ENCODE peak calls at places on chromosomes 3 and 15, in four cellular contexts. K, F, U and R are unnamed samples.
A peak's percentile ranks its signal among the peaks of the same experiment; 100 is the strongest.

GRCh38 chr3:38662544-38662943 is 13.1 kb upstream of the SCN5A start:
- DNase-seq in K (peak; percentile 57), F (no peak), U (peak; percentile 52), R (peak; percentile 91)

GRCh38 chr15:88949734-88950400 is 36.7 kb upstream of the MFGE8 start:
- DNase-seq in K (no peak), F (peak; percentile 25), U (no peak), R (no peak)

GRCh38 chr3:37435572-37435971 is 261.2 kb upstream of the LRRFIP2 start:
- DNase-seq in K (peak; percentile 57), F (no peak), U (no peak), R (peak; percentile 62)

GRCh38 chr3:126389112-126389791 is 5.5 kb upstream of the CFAP100 start:
- DNase-seq in K (peak; percentile 77), F (no peak), U (peak; percentile 93), R (peak; percentile 97)

GRCh38 chr15:62896969-62897486 is 145.5 kb upstream of the TPM1 start:
- DNase-seq in K (peak; percentile 67), F (no peak), U (peak; percentile 93), R (no peak)

GRCh38 chr3:40901298-40901697 is 298.0 kb upstream of the CTNNB1 start:
- DNase-seq in K (no peak), F (no peak), U (no peak), R (no peak)

GRCh38 chr15:76982356-76982755 is 12.6 kb upstream of the PSTPIP1 start:
- DNase-seq in K (no peak), F (no peak), U (no peak), R (no peak)

GRCh38 chr3:128591728-128592426 is 58.7 kb downstream of the RPN1 start:
- DNase-seq in K (no peak), F (no peak), U (no peak), R (no peak)

GRCh38 chr15:92079047-92079446 is 225.5 kb downstream of the SLCO3A1 start:
- DNase-seq in K (peak; percentile 47), F (no peak), U (peak; percentile 15), R (peak; percentile 76)

GRCh38 chr3:196670335-196670734 is 30.8 kb downstream of the NRROS start:
- DNase-seq in K (no peak), F (no peak), U (no peak), R (no peak)

GRCh38 chr15:28783873-28784272 is 64.6 kb downstream of the GOLGA6L7 start:
- DNase-seq in K (no peak), F (no peak), U (no peak), R (no peak)

GRCh38 chr3:37800022-37800493 is 61.6 kb upstream of the CTDSPL start:
- DNase-seq in K (no peak), F (no peak), U (no peak), R (no peak)

GRCh38 chr3:54065140-54065539 is 57.2 kb upstream of the CACNA2D3 start:
- DNase-seq in K (no peak), F (no peak), U (no peak), R (no peak)

GRCh38 chr3:98599647-98600411 is 6.4 kb upstream of the CPOX start:
- DNase-seq in K (no peak), F (no peak), U (peak; percentile 21), R (no peak)

GRCh38 chr3:4885322-4885721 is 93.9 kb upstream of the BHLHE40 start:
- DNase-seq in K (no peak), F (no peak), U (no peak), R (no peak)

GRCh38 chr15:60605879-60606304 is 127.0 kb upstream of the ICE2 start:
- DNase-seq in K (no peak), F (no peak), U (no peak), R (no peak)

DNA sequence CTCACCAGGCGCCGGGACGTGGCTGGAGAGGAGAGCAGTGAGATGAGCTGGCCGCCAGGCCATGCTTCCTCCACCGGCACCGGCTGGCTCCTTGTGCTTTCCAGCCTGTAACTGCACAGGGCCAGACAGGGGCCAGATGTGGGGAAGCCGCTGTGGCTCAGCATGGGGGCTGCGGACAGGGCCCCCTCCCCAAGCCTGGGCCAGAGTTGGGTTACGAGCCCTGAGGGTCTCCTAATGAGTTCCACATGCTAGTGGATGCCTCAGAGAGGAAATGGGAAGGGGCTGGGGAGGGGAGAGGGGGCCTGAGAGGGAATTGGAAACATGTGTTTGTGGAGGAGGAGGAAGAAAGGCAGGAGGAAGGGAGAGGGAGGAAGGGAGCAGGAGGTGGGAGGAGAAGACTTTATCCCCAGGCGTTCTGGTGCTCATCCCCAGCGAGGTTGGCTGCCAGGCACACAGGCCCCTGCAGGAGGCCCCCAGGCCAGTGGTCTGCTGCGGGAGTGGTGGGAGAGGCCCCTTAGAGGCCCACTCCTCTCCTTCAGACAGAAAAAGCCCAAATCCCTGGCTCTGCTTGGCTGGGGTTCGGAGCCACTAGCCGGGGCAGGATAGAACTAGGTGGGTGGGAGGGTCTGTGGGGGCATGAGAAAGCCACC is 11.8 kb upstream of the DUSP7 start:
- DNase-seq in K (no peak), F (no peak), U (no peak), R (no peak)
- TF ChIP-seq JUNB in K (no peak), F (no peak), U (no peak), R (no peak)

DNA sequence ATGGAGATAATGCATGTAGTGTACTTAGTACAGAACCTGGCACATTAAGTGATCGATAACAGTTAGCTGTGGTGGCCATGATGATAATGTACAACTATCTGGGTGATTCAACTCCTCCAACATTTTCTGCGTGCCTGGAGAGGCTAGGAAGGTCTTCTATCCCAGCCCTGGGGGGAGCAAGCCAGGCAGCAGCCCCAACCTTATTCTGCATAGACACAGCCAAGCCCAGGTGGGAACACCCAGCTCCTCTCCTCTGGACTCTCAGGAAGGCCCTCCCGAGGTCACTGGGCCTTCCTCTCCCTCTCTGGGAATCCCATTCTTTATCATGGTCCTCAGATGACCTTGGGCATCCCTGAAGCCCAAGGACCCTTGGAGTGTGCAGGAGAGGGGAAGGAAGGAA is 5.1 kb upstream of the TLE3 start:
- DNase-seq in K (no peak), F (no peak), U (no peak), R (no peak)
- H3K27me3 ChIP-seq in K (no peaks in the 10 kb centered on the region), F (peaks cover 14% of the 10 kb centered on the region), U (peaks cover 10% of the 10 kb centered on the region), R (peaks cover 39% of the 10 kb centered on the region)

DNA sequence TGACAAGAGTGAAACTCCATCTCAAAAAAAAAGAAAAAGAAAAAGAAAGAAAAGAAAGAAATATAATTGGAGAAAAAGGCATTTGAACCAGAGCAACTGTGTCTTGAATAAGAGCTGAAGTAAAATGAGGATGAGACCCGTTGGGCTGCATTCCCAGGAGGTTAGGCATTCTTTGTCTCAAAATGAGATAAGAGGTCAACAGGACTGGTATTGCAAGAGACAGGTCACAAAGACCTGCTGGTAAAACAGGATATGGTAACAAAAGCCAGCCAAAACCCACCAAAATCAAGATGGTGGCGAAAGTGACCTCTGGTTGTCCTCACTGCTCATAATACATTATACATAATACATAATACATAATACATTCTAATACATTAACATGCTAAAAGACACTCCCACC is 8.5 kb upstream of the TIPIN start:
- DNase-seq in K (peak; percentile 15), F (no peak), U (no peak), R (peak; percentile 61)
- TF ChIP-seq JUNB in K (no peak), F (no peak), U (no peak), R (no peak)

GRCh38 chr3:195570912-195571311 is 12.8 kb downstream of the APOD start:
- DNase-seq in K (no peak), F (no peak), U (no peak), R (no peak)
- H3K27me3 ChIP-seq in K (peaks cover 35% of the 10 kb centered on the region), F (no peaks in the 10 kb centered on the region), U (no peaks in the 10 kb centered on the region), R (no peaks in the 10 kb centered on the region)

DNA sequence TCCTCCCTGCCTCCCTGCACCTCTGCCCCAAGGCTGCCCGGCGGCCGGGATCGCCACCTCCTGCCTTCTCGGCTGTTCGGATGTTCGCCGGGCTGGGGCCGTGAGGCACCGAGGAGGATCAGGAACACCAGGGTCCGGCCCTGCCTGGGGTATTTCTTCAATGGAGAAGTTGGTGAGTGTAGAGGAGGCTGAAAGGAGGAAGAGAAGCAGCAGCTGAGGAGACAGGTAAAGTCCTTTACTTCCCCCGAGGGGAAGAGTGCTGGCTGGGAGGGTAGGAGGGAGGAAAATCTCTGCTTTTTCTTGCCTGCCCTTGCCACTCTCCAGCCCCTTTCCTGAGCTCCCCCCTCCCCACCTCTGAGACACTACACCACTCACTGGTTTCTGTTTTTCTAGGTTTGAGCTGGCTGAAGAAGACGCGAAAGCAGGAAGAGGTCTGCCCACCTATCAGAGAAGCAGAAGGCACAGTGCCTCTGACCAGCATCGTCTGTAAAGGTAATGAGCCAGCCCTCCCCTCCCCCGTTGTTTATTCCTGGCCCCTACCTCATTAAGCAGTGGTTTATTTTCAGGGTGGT is 519 bp downstream of the ASB7 start:
- DNase-seq in K (peak; percentile 40), F (peak; percentile 31), U (peak; percentile 10), R (peak; percentile 67)
- TF ChIP-seq JUNB in K (no peak), F (no peak), U (no peak), R (no peak)

DNA sequence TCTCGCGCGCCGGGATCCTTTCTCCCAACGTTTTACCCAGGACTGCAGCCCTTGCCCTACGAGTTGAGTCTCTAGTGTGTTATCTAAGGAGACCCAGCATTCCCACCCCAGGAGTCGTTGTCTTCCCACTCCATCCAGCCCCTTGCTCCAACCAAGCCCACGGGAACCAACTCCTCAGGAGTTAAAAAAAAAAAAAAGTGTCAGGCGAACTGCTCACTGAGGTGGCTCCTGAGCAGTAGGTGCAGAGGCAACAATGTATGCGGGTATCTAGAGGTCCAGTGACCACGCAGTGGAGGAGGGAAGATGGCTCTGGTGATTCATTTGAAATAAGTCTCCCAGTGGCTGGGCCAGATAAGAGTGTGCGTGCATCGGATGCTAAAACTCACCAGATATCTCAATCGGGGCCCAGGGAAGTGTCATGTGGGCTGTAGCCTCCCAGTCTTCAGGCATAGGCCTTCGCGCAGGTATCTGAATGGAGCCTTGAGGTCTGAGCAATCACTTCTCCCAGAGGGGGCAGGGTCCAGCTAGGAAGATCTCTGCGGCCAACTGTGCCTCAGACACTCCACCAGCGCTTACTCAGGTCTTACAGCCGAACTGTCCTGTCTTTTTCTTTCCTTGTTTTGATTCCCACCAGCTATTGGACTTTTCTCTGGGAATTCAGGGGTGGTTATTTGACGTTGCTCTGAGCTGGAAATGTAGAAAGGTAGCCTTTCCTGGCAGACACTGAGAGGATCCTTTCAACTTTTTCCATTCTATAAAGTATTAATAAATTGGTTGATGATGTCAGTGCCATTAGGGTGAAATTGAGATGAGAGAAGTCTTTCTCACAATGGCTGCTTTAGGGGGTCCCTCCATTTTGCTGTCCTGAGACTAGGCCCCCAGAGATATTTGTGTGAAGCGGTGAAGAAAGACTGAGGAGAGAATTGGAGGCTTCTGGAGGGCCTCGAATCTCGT is 21.0 kb downstream of the ZIC4 start:
- DNase-seq in K (no peak), F (no peak), U (no peak), R (peak; percentile 61)
- H3K27me3 ChIP-seq in K (peaks cover 20% of the 10 kb centered on the region), F (peaks cover 1% of the 10 kb centered on the region), U (no peaks in the 10 kb centered on the region), R (peaks cover 100% of the 10 kb centered on the region)